ENCODE peak calls at places on chromosomes 4 and X, in four cellular contexts. C is K562, Q is HCT116, L is HepG2. H is an unnamed sample.

GRCh38 chrX:151155234-151155633 is 21.1 kb upstream of the GPR50 start:
- DNase-seq in C (no peak), Q (no peak), L (no peak), H (no peak)

GRCh38 chrX:137427061-137427778 is 138.7 kb upstream of the ZIC3 start:
- DNase-seq in C (no peak), Q (no peak), L (no peak), H (no peak)

GRCh38 chr4:6956434-6957147 is 47.0 kb downstream of the TBC1D14 start:
- DNase-seq in C (no peak), Q (no peak), L (no peak), H (no peak)

GRCh38 chr4:112765317-112765989 is 128.5 kb downstream of the LARP7 start:
- DNase-seq in C (peak; percentile 34), Q (peak; percentile 43), L (peak; percentile 52), H (no peak)

GRCh38 chrX:119376312-119376711 is 22.8 kb upstream of the SLC25A43 start:
- DNase-seq in C (no peak), Q (no peak), L (no peak), H (no peak)

GRCh38 chr4:1177274-1178141 is 5.1 kb upstream of the SPON2 start:
- DNase-seq in C (no peak), Q (no peak), L (peak; percentile 38), H (no peak)

GRCh38 chr4:138310991-138311390 is 68.8 kb upstream of the SLC7A11 start:
- DNase-seq in C (no peak), Q (no peak), L (no peak), H (no peak)

GRCh38 chr4:154132406-154132805 is 343.5 kb upstream of the SFRP2 start:
- DNase-seq in C (no peak), Q (no peak), L (no peak), H (no peak)

GRCh38 chrX:111568356-111568755 is 56.9 kb downstream of the SERTM2 start:
- DNase-seq in C (peak; percentile 24), Q (peak; percentile 6), L (peak; percentile 0), H (no peak)

GRCh38 chrX:31459361-31459760 is 387.5 kb upstream of the FTHL17 start:
- DNase-seq in C (no peak), Q (no peak), L (no peak), H (no peak)

GRCh38 chr4:163540977-163541376 is 46.5 kb downstream of the TMA16 start:
- DNase-seq in C (no peak), Q (no peak), L (no peak), H (no peak)

GRCh38 chr4:163544407-163545038 is 50.0 kb downstream of the TMA16 start:
- DNase-seq in C (peak; percentile 76), Q (no peak), L (peak; percentile 22), H (no peak)

GRCh38 chr4:163540448-163540847 is 46.0 kb downstream of the TMA16 start:
- DNase-seq in C (no peak), Q (no peak), L (no peak), H (no peak)

GRCh38 chr4:163542275-163542674 is 47.8 kb downstream of the TMA16 start:
- DNase-seq in C (no peak), Q (no peak), L (no peak), H (no peak)
- TF ChIP-seq SIN3A in C (no peak), Q (no peak), L (no peak), H (no peak)

GRCh38 chr4:101756181-101756580 is 34.3 kb upstream of the BANK1 start:
- DNase-seq in C (no peak), Q (no peak), L (no peak), H (no peak)

GRCh38 chr4:101763576-101763975 is 27.0 kb upstream of the BANK1 start:
- DNase-seq in C (no peak), Q (no peak), L (no peak), H (no peak)

GRCh38 chr4:101762025-101762424 is 28.5 kb upstream of the BANK1 start:
- DNase-seq in C (no peak), Q (no peak), L (no peak), H (no peak)

GRCh38 chr4:101762544-101762943 is 28.0 kb upstream of the BANK1 start:
- DNase-seq in C (no peak), Q (no peak), L (no peak), H (no peak)

GRCh38 chr4:101761405-101761804 is 29.1 kb upstream of the BANK1 start:
- DNase-seq in C (no peak), Q (no peak), L (no peak), H (no peak)
- H3K9me3 ChIP-seq in C (no peaks in the 10 kb centered on the region), Q (no peaks in the 10 kb centered on the region), L (no peaks in the 10 kb centered on the region), H (no peaks in the 10 kb centered on the region)

GRCh38 chr4:5888222-5888701 is 4.6 kb downstream of the CRMP1 start:
- DNase-seq in C (no peak), Q (no peak), L (no peak), H (no peak)
- TF ChIP-seq TCF7L2 in C (no peak), Q (no peak), L (no peak), H (no peak)

GRCh38 chr4:28250646-28251045 is 1390.0 kb downstream of the STIM2 start:
- DNase-seq in C (no peak), Q (no peak), L (no peak), H (no peak)

GRCh38 chr4:28254003-28254402 is 1393.4 kb downstream of the STIM2 start:
- DNase-seq in C (no peak), Q (no peak), L (no peak), H (no peak)

GRCh38 chr4:28259951-28260350 is 1399.3 kb downstream of the STIM2 start:
- DNase-seq in C (no peak), Q (no peak), L (no peak), H (no peak)

GRCh38 chr4:28251831-28252230 is 1391.2 kb downstream of the STIM2 start:
- DNase-seq in C (no peak), Q (no peak), L (no peak), H (no peak)

GRCh38 chr4:28256295-28256694 is 1395.7 kb downstream of the STIM2 start:
- DNase-seq in C (no peak), Q (no peak), L (no peak), H (no peak)
- TF ChIP-seq SIN3A in C (no peak), Q (no peak), L (no peak), H (no peak)

GRCh38 chr4:173666-174314 is 49.5 kb downstream of the ZNF718 start:
- DNase-seq in C (no peak), Q (no peak), L (no peak), H (no peak)
- H3K9me3 ChIP-seq in C (no peaks in the 10 kb centered on the region), Q (peaks cover 3% of the 10 kb centered on the region), L (peaks cover 76% of the 10 kb centered on the region), H (peaks cover 4% of the 10 kb centered on the region)

DNA sequence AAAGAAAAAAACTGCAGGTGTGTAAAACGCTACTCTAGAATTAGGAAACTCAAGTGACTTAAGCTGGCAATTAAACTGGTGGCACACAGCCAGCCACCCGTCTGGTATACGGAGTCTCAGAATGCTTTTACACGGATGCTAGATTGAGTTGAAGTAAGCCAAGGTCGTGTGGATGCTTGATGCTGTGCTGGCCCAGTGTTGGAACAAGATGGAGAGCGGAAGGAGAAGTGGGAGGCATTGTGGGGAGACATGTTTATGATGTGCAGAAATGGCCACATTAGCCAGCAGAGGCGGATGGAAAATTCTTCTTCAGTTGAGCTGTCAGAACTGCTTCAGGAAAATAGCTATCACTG is 750.5 kb upstream of the HS3ST1 start:
- DNase-seq in C (no peak), Q (no peak), L (no peak), H (no peak)
- TF ChIP-seq TCF7L2 in C (no peak), Q (no peak), L (no peak), H (no peak)

GRCh38 chrX:97267376-97267775 is 383.7 kb downstream of the RPA4 start:
- DNase-seq in C (no peak), Q (no peak), L (no peak), H (no peak)
- TF ChIP-seq SIN3A in C (no peak), Q (no peak), L (no peak), H (no peak)